ENCODE peak calls at places on chromosomes 1 and 21, in nine cellular contexts. S is ovary, A is tibial nerve, E is H1, F is esophagus muscularis mucosa, X is transverse colon, Z is A549, J is sigmoid colon, C is SK-N-SH. M is an unnamed sample.

GRCh38 chr1:246324711-246325110 is 182.4 kb downstream of the SMYD3 start:
- DNase-seq in F (no peak), S (no peak), A (no peak), Z (peak), C (no peak), X (no peak), E (peak), J (no peak), M (no peak)

GRCh38 chr1:36730599-36730998 is 247.9 kb upstream of the CSF3R start:
- DNase-seq in X (no peak), J (no peak), E (no peak), A (no peak), F (no peak), S (no peak), Z (no peak), C (no peak), M (no peak)

GRCh38 chr1:211118407-211119102 is 15.4 kb downstream of the KCNH1 start:
- DNase-seq in S (no peak), A (no peak), F (no peak), X (no peak), E (no peak), Z (no peak), J (no peak), C (no peak), M (no peak)

GRCh38 chr1:214850432-214851010 is 232.0 kb upstream of the KCNK2 start:
- DNase-seq in S (no peak), F (no peak), E (no peak), X (no peak), Z (no peak), C (no peak), J (no peak), A (no peak), M (no peak)

GRCh38 chr1:174023438-174023837 is 1.3 kb upstream of the RC3H1 start:
- DNase-seq in C (peak), F (no peak), Z (peak), X (peak), E (no peak), J (no peak), A (no peak), S (no peak), M (peak)

GRCh38 chr1:204286841-204287387 is 72.8 kb downstream of the PLEKHA6 start:
- DNase-seq in X (peak), A (peak), Z (peak), C (peak), F (no peak), S (no peak), J (no peak), E (no peak), M (peak)

GRCh38 chr1:183023146-183023600 is at the start of gene LAMC1:
- DNase-seq in A (peak), X (peak), S (peak), J (peak), F (no peak), E (peak), C (peak), Z (peak), M (peak)

GRCh38 chr21:16534408-16535099 is 804.8 kb downstream of the USP25 start:
- DNase-seq in S (peak), J (peak), F (peak), E (no peak), Z (peak), A (peak), X (peak), C (peak), M (peak)

GRCh38 chr1:177857285-177857684 is 112.6 kb downstream of the SEC16B start:
- DNase-seq in C (no peak), A (no peak), Z (no peak), J (no peak), X (no peak), E (no peak), S (no peak), F (no peak), M (no peak)

GRCh38 chr1:23566304-23566703 is 7.0 kb upstream of the ID3 start:
- DNase-seq in J (no peak), A (no peak), E (no peak), S (no peak), X (no peak), C (no peak), Z (no peak), F (no peak), M (no peak)

GRCh38 chr1:119653135-119653838 is 5.2 kb upstream of the ZNF697 start:
- DNase-seq in E (no peak), X (no peak), J (no peak), Z (no peak), A (no peak), S (no peak), F (no peak), C (no peak), M (no peak)

GRCh38 chr1:30907390-30907640 is 1.2 kb downstream of the SDC3 start:
- DNase-seq in S (no peak), Z (no peak), A (no peak), E (no peak), X (no peak), C (no peak), F (no peak), J (no peak), M (no peak)

GRCh38 chr1:30906631-30907389 is 1.7 kb downstream of the SDC3 start:
- DNase-seq in Z (no peak), C (no peak), J (peak), A (no peak), S (no peak), F (no peak), X (no peak), E (no peak), M (no peak)

GRCh38 chr1:30908446-30908885 is at the start of gene SDC3:
- DNase-seq in F (no peak), E (no peak), S (no peak), Z (no peak), A (no peak), X (peak), J (no peak), C (peak), M (peak)

GRCh38 chr1:30908886-30909777 is 574 bp upstream of the SDC3 start:
- DNase-seq in C (no peak), S (no peak), F (no peak), E (no peak), X (peak), A (no peak), J (peak), Z (no peak), M (no peak)

GRCh38 chr1:30907641-30908445 is 715 bp downstream of the SDC3 start:
- DNase-seq in F (no peak), Z (no peak), X (peak), C (peak), E (no peak), J (peak), S (no peak), A (no peak), M (no peak)
- TF ChIP-seq EP300 in F (no peak), Z (no peak), X (no peak), C (no peak), E (no peak), J (no peak), S (no peak), A (no peak), M (no peak)

DNA sequence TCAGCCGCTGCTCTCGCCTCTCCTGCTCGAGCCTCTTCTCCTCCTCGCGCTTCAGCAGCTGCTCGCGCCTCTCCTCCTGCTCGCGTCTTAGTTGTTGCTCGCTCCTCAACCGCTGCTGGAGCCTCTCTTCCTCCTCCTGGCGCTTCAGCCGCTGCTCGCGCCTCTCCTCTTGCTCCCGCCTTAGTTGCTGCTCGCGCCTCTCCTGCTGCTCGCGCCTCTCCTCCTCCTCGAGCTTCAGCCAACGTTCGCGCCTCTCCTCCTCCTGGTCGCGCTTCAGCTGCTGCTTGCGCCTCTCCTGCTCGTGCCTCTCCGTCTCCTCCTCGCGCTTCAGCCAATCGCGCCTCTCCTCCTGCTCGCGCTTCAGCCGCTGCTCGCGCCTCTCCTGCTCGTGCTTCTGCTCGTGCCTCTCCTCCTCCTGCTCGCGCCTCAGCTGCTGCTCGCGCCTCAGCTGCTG is 3.7 kb downstream of the TCHH start:
- DNase-seq in J (no peak), S (no peak), C (no peak), F (no peak), A (no peak), Z (peak), X (no peak), E (no peak), M (no peak)
- TF ChIP-seq EP300 in J (no peak), S (no peak), C (no peak), F (no peak), A (no peak), Z (no peak), X (no peak), E (no peak), M (no peak)

DNA sequence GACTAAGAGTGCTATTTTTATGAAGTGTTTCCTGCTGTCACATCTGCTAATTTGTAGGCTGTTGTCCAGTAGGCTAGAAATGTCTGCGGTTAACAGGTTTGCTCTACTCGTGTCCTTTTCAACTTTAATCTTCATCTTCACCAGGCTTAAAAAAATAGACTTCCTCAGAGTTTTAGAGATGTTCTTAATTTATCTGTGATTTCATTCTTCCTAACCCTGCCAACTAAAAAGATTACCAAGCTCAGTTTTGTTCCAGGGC is 66.8 kb downstream of the SASS6 start:
- DNase-seq in C (no peak), X (no peak), E (no peak), J (no peak), A (no peak), S (no peak), F (no peak), Z (no peak), M (no peak)
- TF ChIP-seq EP300 in C (no peak), X (no peak), E (no peak), J (no peak), A (no peak), S (no peak), F (no peak), Z (no peak), M (no peak)

GRCh38 chr1:107171378-107171777 is 30.5 kb downstream of the NTNG1 start:
- DNase-seq in Z (no peak), A (no peak), F (no peak), J (no peak), X (no peak), C (no peak), E (no peak), S (no peak), M (no peak)
- TF ChIP-seq EP300 in Z (no peak), A (no peak), F (no peak), J (no peak), X (no peak), C (no peak), E (no peak), S (no peak), M (no peak)

GRCh38 chr1:41539999-41540398 is 55.5 kb upstream of the EDN2 start:
- DNase-seq in Z (no peak), X (peak), J (peak), C (no peak), F (no peak), A (no peak), S (no peak), E (no peak), M (peak)
- TF ChIP-seq EP300 in Z (no peak), X (no peak), J (no peak), C (no peak), F (no peak), A (no peak), S (no peak), E (no peak), M (no peak)

GRCh38 chr1:192983349-192983980 is 75.7 kb downstream of the UCHL5 start:
- DNase-seq in X (no peak), Z (no peak), F (no peak), S (no peak), J (no peak), E (no peak), C (no peak), A (no peak), M (no peak)
- TF ChIP-seq EP300 in X (no peak), Z (no peak), F (no peak), S (no peak), J (no peak), E (no peak), C (no peak), A (no peak), M (no peak)

DNA sequence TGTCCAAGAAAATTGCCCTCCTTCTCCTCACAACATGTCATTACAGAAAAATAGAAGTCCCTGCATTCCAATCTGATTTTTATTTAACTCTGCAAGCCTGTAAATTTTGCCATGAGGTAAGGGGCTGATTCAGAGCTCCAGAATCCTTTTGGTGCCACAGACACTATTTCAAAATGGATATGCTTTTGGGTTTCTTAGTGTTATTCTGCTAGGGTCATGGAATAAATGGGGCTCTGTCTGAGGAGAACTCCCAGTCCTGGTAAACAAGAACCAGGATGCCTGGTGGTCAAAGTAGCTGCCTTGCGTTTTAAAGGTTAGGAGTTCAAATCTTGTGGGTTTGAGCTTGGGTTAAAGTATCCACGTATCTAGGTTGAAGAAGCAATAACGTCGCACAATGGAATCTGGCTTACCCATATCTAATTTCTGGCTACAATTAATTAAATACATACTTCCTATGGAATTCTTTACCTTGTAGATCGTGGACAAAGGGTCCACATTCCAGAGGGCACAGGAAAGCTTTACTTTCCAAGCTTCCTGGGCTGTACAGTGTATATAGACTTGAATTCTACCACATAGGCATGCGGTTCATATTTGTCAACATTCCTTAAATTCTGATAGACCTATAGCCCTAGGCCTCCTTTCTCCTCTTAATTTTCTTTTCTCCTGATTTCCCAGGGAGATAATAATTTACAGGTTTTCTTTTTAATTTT is 98.0 kb upstream of the CDC42BPA start:
- DNase-seq in S (no peak), F (no peak), J (no peak), X (no peak), C (no peak), Z (no peak), A (no peak), E (no peak), M (no peak)
- TF ChIP-seq EP300 in S (no peak), F (no peak), J (no peak), X (no peak), C (no peak), Z (no peak), A (peak), E (no peak), M (no peak)

DNA sequence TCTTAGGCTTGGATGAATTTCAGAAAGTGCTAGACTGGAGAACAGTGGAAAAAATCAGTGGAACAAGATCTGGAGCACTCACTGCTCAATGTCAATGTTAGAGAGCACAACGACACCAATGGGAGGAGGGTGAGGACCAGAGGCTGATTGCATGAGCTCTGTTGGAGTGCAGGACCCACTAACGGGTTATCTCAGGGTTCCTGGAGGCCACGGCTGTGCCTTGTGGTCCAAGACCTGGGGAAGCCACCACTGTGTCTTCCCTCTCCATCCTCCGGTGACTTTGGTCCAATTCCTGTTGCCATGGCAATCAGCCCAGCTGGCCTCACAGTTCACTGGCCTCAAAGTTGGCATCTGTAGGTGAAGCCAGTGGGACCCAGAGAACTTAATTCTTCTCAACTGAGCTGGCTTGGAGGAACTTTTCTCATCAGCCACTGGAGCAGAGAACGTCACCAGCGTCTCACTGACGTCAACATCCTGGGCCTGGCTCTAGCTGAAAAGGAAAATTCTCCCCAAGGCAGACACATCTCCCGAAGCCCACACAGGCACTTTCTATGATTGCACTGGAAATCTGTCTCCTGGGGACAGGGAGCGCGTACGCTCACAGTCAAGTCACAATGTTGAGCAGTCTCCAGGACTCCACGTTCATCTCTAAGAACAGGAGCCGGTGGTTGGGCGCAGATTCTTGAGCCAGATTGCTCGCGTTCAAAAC is 21.8 kb upstream of the GPR157 start:
- DNase-seq in E (no peak), S (peak), F (no peak), J (peak), C (no peak), Z (no peak), A (peak), X (no peak), M (no peak)
- TF ChIP-seq EP300 in E (no peak), S (no peak), F (no peak), J (no peak), C (no peak), Z (no peak), A (peak), X (no peak), M (no peak)